ENCODE peak calls at places on chromosomes 12 and 14, in ten cellular contexts. One of them, this sample, is unnamed.

GRCh38 chr14:67385120-67385519 is 25.0 kb downstream of the EIF2S1 start:
- DNase-seq in SK-N-DZ: no peak
- DNase-seq in cortex of kidney: no peak
- DNase-seq in SJSA1: no peak
- DNase-seq in Caki2: no peak
- DNase-seq in GOT3: no peak
- DNase-seq in CD4-positive, alpha-beta T cell: no peak
- DNase-seq in adipocyte: no peak
- DNase-seq in IMR-90: no peak
- DNase-seq in CD8-positive, alpha-beta T cell: no peak
- DNase-seq in this sample: no peak

GRCh38 chr14:87712386-87713113 is 280.4 kb downstream of the GALC start:
- DNase-seq in Caki2: no peak
- DNase-seq in cortex of kidney: no peak
- DNase-seq in SJSA1: no peak
- DNase-seq in GOT3: no peak
- DNase-seq in adipocyte: no peak
- DNase-seq in CD8-positive, alpha-beta T cell: no peak
- DNase-seq in SK-N-DZ: peak; percentile 13
- DNase-seq in IMR-90: no peak
- DNase-seq in CD4-positive, alpha-beta T cell: no peak
- DNase-seq in this sample: no peak

GRCh38 chr12:50056629-50056976 is 793 bp upstream of the ASIC1 start:
- DNase-seq in IMR-90: no peak
- DNase-seq in SJSA1: no peak
- DNase-seq in SK-N-DZ: no peak
- DNase-seq in Caki2: no peak
- DNase-seq in adipocyte: no peak
- DNase-seq in CD4-positive, alpha-beta T cell: no peak
- DNase-seq in cortex of kidney: no peak
- DNase-seq in CD8-positive, alpha-beta T cell: no peak
- DNase-seq in GOT3: no peak
- DNase-seq in this sample: no peak

GRCh38 chr12:20624718-20625117 is 70.4 kb upstream of the SLCO1C1 start:
- DNase-seq in SK-N-DZ: peak; percentile 82
- DNase-seq in IMR-90: peak; percentile 30
- DNase-seq in GOT3: no peak
- DNase-seq in Caki2: peak; percentile 59
- DNase-seq in CD4-positive, alpha-beta T cell: no peak
- DNase-seq in adipocyte: peak; percentile 42
- DNase-seq in cortex of kidney: no peak
- DNase-seq in CD8-positive, alpha-beta T cell: no peak
- DNase-seq in SJSA1: no peak
- DNase-seq in this sample: no peak

GRCh38 chr14:63134801-63135200 is 69.4 kb upstream of the RHOJ start:
- DNase-seq in SJSA1: no peak
- DNase-seq in Caki2: no peak
- DNase-seq in CD4-positive, alpha-beta T cell: no peak
- DNase-seq in adipocyte: peak; percentile 63
- DNase-seq in IMR-90: peak; percentile 35
- DNase-seq in cortex of kidney: no peak
- DNase-seq in GOT3: no peak
- DNase-seq in CD8-positive, alpha-beta T cell: no peak
- DNase-seq in SK-N-DZ: no peak
- DNase-seq in this sample: no peak

GRCh38 chr12:1629338-1630080 is 478 bp downstream of the WNT5B start:
- DNase-seq in adipocyte: no peak
- DNase-seq in CD4-positive, alpha-beta T cell: no peak
- DNase-seq in CD8-positive, alpha-beta T cell: no peak
- DNase-seq in SJSA1: no peak
- DNase-seq in Caki2: no peak
- DNase-seq in SK-N-DZ: peak; percentile 67
- DNase-seq in IMR-90: no peak
- DNase-seq in GOT3: no peak
- DNase-seq in cortex of kidney: no peak
- DNase-seq in this sample: no peak

GRCh38 chr14:104016873-104017650 is 68.4 kb upstream of the ASPG start:
- DNase-seq in GOT3: no peak
- DNase-seq in CD4-positive, alpha-beta T cell: no peak
- DNase-seq in SJSA1: peak; percentile 5
- DNase-seq in CD8-positive, alpha-beta T cell: no peak
- DNase-seq in Caki2: no peak
- DNase-seq in cortex of kidney: no peak
- DNase-seq in adipocyte: peak; percentile 25
- DNase-seq in SK-N-DZ: no peak
- DNase-seq in IMR-90: no peak
- DNase-seq in this sample: no peak

GRCh38 chr14:100944052-100944451 is 40.5 kb upstream of the RTL1 start:
- DNase-seq in IMR-90: no peak
- DNase-seq in SJSA1: no peak
- DNase-seq in cortex of kidney: no peak
- DNase-seq in CD8-positive, alpha-beta T cell: no peak
- DNase-seq in CD4-positive, alpha-beta T cell: no peak
- DNase-seq in SK-N-DZ: no peak
- DNase-seq in adipocyte: no peak
- DNase-seq in GOT3: no peak
- DNase-seq in Caki2: no peak
- DNase-seq in this sample: no peak

GRCh38 chr14:71720978-71721624 is 211.1 kb upstream of the RGS6 start:
- DNase-seq in CD8-positive, alpha-beta T cell: no peak
- DNase-seq in cortex of kidney: no peak
- DNase-seq in GOT3: peak; percentile 3
- DNase-seq in SK-N-DZ: peak; percentile 22
- DNase-seq in Caki2: peak; percentile 5
- DNase-seq in adipocyte: peak; percentile 70
- DNase-seq in CD4-positive, alpha-beta T cell: no peak
- DNase-seq in SJSA1: peak; percentile 28
- DNase-seq in IMR-90: peak; percentile 85
- DNase-seq in this sample: no peak

GRCh38 chr14:105173145-105173544 is 4.6 kb upstream of the JAG2 start:
- DNase-seq in CD4-positive, alpha-beta T cell: no peak
- DNase-seq in Caki2: no peak
- DNase-seq in cortex of kidney: no peak
- DNase-seq in CD8-positive, alpha-beta T cell: no peak
- DNase-seq in SJSA1: no peak
- DNase-seq in GOT3: no peak
- DNase-seq in SK-N-DZ: no peak
- DNase-seq in IMR-90: no peak
- DNase-seq in adipocyte: no peak
- DNase-seq in this sample: no peak

GRCh38 chr14:52911904-52912303 is 38.9 kb downstream of the FERMT2 start:
- DNase-seq in SJSA1: no peak
- DNase-seq in Caki2: no peak
- DNase-seq in adipocyte: no peak
- DNase-seq in CD4-positive, alpha-beta T cell: no peak
- DNase-seq in SK-N-DZ: no peak
- DNase-seq in cortex of kidney: no peak
- DNase-seq in CD8-positive, alpha-beta T cell: no peak
- DNase-seq in GOT3: no peak
- DNase-seq in IMR-90: no peak
- DNase-seq in this sample: no peak

GRCh38 chr12:9648701-9649531 is 20.6 kb upstream of the CLEC2D start:
- DNase-seq in SJSA1: peak; percentile 18
- DNase-seq in adipocyte: peak; percentile 45
- DNase-seq in CD8-positive, alpha-beta T cell: peak; percentile 25
- DNase-seq in SK-N-DZ: no peak
- DNase-seq in GOT3: no peak
- DNase-seq in IMR-90: peak; percentile 13
- DNase-seq in Caki2: no peak
- DNase-seq in CD4-positive, alpha-beta T cell: no peak
- DNase-seq in cortex of kidney: no peak
- DNase-seq in this sample: no peak

GRCh38 chr12:55068416-55069010 is 48.7 kb downstream of the NEUROD4 start:
- DNase-seq in CD8-positive, alpha-beta T cell: no peak
- DNase-seq in cortex of kidney: no peak
- DNase-seq in SK-N-DZ: peak; percentile 59
- DNase-seq in CD4-positive, alpha-beta T cell: no peak
- DNase-seq in GOT3: no peak
- DNase-seq in Caki2: peak; percentile 59
- DNase-seq in IMR-90: peak; percentile 43
- DNase-seq in adipocyte: peak; percentile 74
- DNase-seq in SJSA1: peak; percentile 13
- DNase-seq in this sample: no peak

GRCh38 chr14:92847220-92848148 is 53.4 kb downstream of the GOLGA5 start:
- DNase-seq in CD4-positive, alpha-beta T cell: no peak
- DNase-seq in IMR-90: no peak
- DNase-seq in Caki2: no peak
- DNase-seq in CD8-positive, alpha-beta T cell: no peak
- DNase-seq in SJSA1: no peak
- DNase-seq in cortex of kidney: no peak
- DNase-seq in SK-N-DZ: no peak
- DNase-seq in adipocyte: no peak
- DNase-seq in GOT3: no peak
- DNase-seq in this sample: no peak

GRCh38 chr12:107417004-107417403 is 268.6 kb upstream of the PWP1 start:
- DNase-seq in SK-N-DZ: no peak
- DNase-seq in adipocyte: no peak
- DNase-seq in GOT3: no peak
- DNase-seq in IMR-90: no peak
- DNase-seq in SJSA1: no peak
- DNase-seq in CD4-positive, alpha-beta T cell: no peak
- DNase-seq in cortex of kidney: no peak
- DNase-seq in Caki2: no peak
- DNase-seq in CD8-positive, alpha-beta T cell: no peak
- DNase-seq in this sample: no peak

GRCh38 chr12:58803893-58804292 is 116.4 kb downstream of the LRIG3 start:
- DNase-seq in Caki2: no peak
- DNase-seq in IMR-90: peak; percentile 94
- DNase-seq in GOT3: peak; percentile 44
- DNase-seq in SJSA1: peak; percentile 59
- DNase-seq in adipocyte: peak; percentile 88
- DNase-seq in cortex of kidney: no peak
- DNase-seq in CD8-positive, alpha-beta T cell: no peak
- DNase-seq in CD4-positive, alpha-beta T cell: no peak
- DNase-seq in SK-N-DZ: no peak
- DNase-seq in this sample: no peak

GRCh38 chr12:106258226-106258625 is 10.4 kb upstream of the CKAP4 start:
- DNase-seq in adipocyte: no peak
- DNase-seq in CD4-positive, alpha-beta T cell: no peak
- DNase-seq in Caki2: no peak
- DNase-seq in GOT3: no peak
- DNase-seq in IMR-90: no peak
- DNase-seq in CD8-positive, alpha-beta T cell: no peak
- DNase-seq in SK-N-DZ: no peak
- DNase-seq in SJSA1: no peak
- DNase-seq in cortex of kidney: no peak
- DNase-seq in this sample: no peak

GRCh38 chr12:52323416-52324067 is 2.3 kb upstream of the KRT83 start:
- DNase-seq in GOT3: no peak
- DNase-seq in Caki2: no peak
- DNase-seq in adipocyte: no peak
- DNase-seq in SJSA1: no peak
- DNase-seq in CD4-positive, alpha-beta T cell: no peak
- DNase-seq in cortex of kidney: no peak
- DNase-seq in CD8-positive, alpha-beta T cell: no peak
- DNase-seq in SK-N-DZ: no peak
- DNase-seq in IMR-90: no peak
- DNase-seq in this sample: no peak

GRCh38 chr14:102776761-102777710 is at the start of gene TRAF3:
- DNase-seq in GOT3: no peak
- DNase-seq in cortex of kidney: no peak
- DNase-seq in IMR-90: peak; percentile 77
- DNase-seq in SJSA1: peak; percentile 23
- DNase-seq in SK-N-DZ: no peak
- DNase-seq in adipocyte: peak; percentile 91
- DNase-seq in Caki2: peak; percentile 41
- DNase-seq in CD4-positive, alpha-beta T cell: peak; percentile 76
- DNase-seq in CD8-positive, alpha-beta T cell: peak; percentile 89
- DNase-seq in this sample: peak; percentile 86

GRCh38 chr14:37170993-37171392 is 1.4 kb downstream of the SLC25A21 start:
- DNase-seq in SK-N-DZ: no peak
- DNase-seq in adipocyte: no peak
- DNase-seq in Caki2: no peak
- DNase-seq in IMR-90: no peak
- DNase-seq in cortex of kidney: no peak
- DNase-seq in CD4-positive, alpha-beta T cell: no peak
- DNase-seq in SJSA1: no peak
- DNase-seq in GOT3: no peak
- DNase-seq in CD8-positive, alpha-beta T cell: no peak
- DNase-seq in this sample: no peak

GRCh38 chr14:67539116-67539515 is 6.0 kb downstream of the PLEKHH1 start:
- DNase-seq in IMR-90: no peak
- DNase-seq in adipocyte: no peak
- DNase-seq in SJSA1: no peak
- DNase-seq in CD8-positive, alpha-beta T cell: no peak
- DNase-seq in CD4-positive, alpha-beta T cell: no peak
- DNase-seq in GOT3: no peak
- DNase-seq in SK-N-DZ: no peak
- DNase-seq in Caki2: no peak
- DNase-seq in cortex of kidney: no peak
- DNase-seq in this sample: no peak

GRCh38 chr14:104974665-104975390 is 3.3 kb downstream of the AHNAK2 start:
- DNase-seq in IMR-90: no peak
- DNase-seq in SJSA1: no peak
- DNase-seq in GOT3: no peak
- DNase-seq in Caki2: no peak
- DNase-seq in CD4-positive, alpha-beta T cell: no peak
- DNase-seq in SK-N-DZ: no peak
- DNase-seq in cortex of kidney: no peak
- DNase-seq in adipocyte: no peak
- DNase-seq in CD8-positive, alpha-beta T cell: no peak
- DNase-seq in this sample: no peak

GRCh38 chr12:109878247-109878625 is 2.1 kb downstream of the GLTP start:
- DNase-seq in GOT3: no peak
- DNase-seq in SJSA1: no peak
- DNase-seq in CD8-positive, alpha-beta T cell: no peak
- DNase-seq in Caki2: no peak
- DNase-seq in adipocyte: no peak
- DNase-seq in IMR-90: no peak
- DNase-seq in CD4-positive, alpha-beta T cell: no peak
- DNase-seq in SK-N-DZ: no peak
- DNase-seq in cortex of kidney: no peak
- DNase-seq in this sample: no peak

GRCh38 chr12:119157528-119157927 is 21.2 kb upstream of the HSPB8 start:
- DNase-seq in CD8-positive, alpha-beta T cell: no peak
- DNase-seq in CD4-positive, alpha-beta T cell: no peak
- DNase-seq in SK-N-DZ: no peak
- DNase-seq in SJSA1: no peak
- DNase-seq in IMR-90: no peak
- DNase-seq in GOT3: no peak
- DNase-seq in adipocyte: no peak
- DNase-seq in Caki2: no peak
- DNase-seq in cortex of kidney: no peak
- DNase-seq in this sample: no peak

GRCh38 chr12:121114806-121115205 is 17.9 kb upstream of the P2RX7 start:
- DNase-seq in SK-N-DZ: no peak
- DNase-seq in GOT3: no peak
- DNase-seq in CD8-positive, alpha-beta T cell: no peak
- DNase-seq in cortex of kidney: no peak
- DNase-seq in SJSA1: no peak
- DNase-seq in IMR-90: no peak
- DNase-seq in Caki2: no peak
- DNase-seq in CD4-positive, alpha-beta T cell: no peak
- DNase-seq in adipocyte: no peak
- DNase-seq in this sample: no peak

GRCh38 chr12:53499261-53500118 is at the start of gene MAP3K12:
- DNase-seq in CD8-positive, alpha-beta T cell: peak; percentile 56
- DNase-seq in SK-N-DZ: peak; percentile 71
- DNase-seq in IMR-90: peak; percentile 47
- DNase-seq in adipocyte: peak; percentile 91
- DNase-seq in cortex of kidney: no peak
- DNase-seq in SJSA1: peak; percentile 56
- DNase-seq in GOT3: peak; percentile 55
- DNase-seq in Caki2: peak; percentile 70
- DNase-seq in CD4-positive, alpha-beta T cell: peak; percentile 30
- DNase-seq in this sample: peak; percentile 35

GRCh38 chr12:91937033-91937432 is 208.6 kb downstream of the BTG1 start:
- DNase-seq in SJSA1: no peak
- DNase-seq in Caki2: no peak
- DNase-seq in adipocyte: no peak
- DNase-seq in GOT3: no peak
- DNase-seq in cortex of kidney: no peak
- DNase-seq in IMR-90: no peak
- DNase-seq in CD8-positive, alpha-beta T cell: no peak
- DNase-seq in CD4-positive, alpha-beta T cell: no peak
- DNase-seq in SK-N-DZ: no peak
- DNase-seq in this sample: no peak

GRCh38 chr12:75560167-75560566 is 48.8 kb upstream of the KRR1 start:
- DNase-seq in adipocyte: no peak
- DNase-seq in CD4-positive, alpha-beta T cell: no peak
- DNase-seq in Caki2: peak; percentile 19
- DNase-seq in IMR-90: peak; percentile 63
- DNase-seq in cortex of kidney: no peak
- DNase-seq in SJSA1: no peak
- DNase-seq in SK-N-DZ: no peak
- DNase-seq in CD8-positive, alpha-beta T cell: no peak
- DNase-seq in GOT3: no peak
- DNase-seq in this sample: no peak

This sample was measured in T follicular helper cell.